ENCODE peak calls at places on chromosomes 3 and 15, in four cellular contexts. X is GM12878, B is GM12891, M is K562. H is an unnamed sample.

GRCh38 chr3:48215466-48215865 is 7.8 kb upstream of the CAMP start:
- DNase-seq in X (no peak), B (no peak), M (no peak), H (no peak)

GRCh38 chr3:61560452-61561373 is 658 bp upstream of the PTPRG start:
- DNase-seq in X (no peak), B (peak; percentile 57), M (no peak), H (no peak)

GRCh38 chr3:60303160-60303559 is 948.1 kb downstream of the FHIT start:
- DNase-seq in X (no peak), B (no peak), M (no peak), H (no peak)

GRCh38 chr3:126956866-126957650 is 25.9 kb upstream of the PLXNA1 start:
- DNase-seq in X (no peak), B (no peak), M (no peak), H (no peak)

GRCh38 chr3:52350436-52350835 is 34.3 kb downstream of the DNAH1 start:
- DNase-seq in X (no peak), B (no peak), M (no peak), H (no peak)

GRCh38 chr3:168250415-168250861 is 154.7 kb upstream of the GOLIM4 start:
- DNase-seq in X (no peak), B (no peak), M (no peak), H (no peak)

GRCh38 chr3:150235799-150236198 is 172.3 kb upstream of the TSC22D2 start:
- DNase-seq in X (no peak), B (no peak), M (no peak), H (no peak)

GRCh38 chr15:58182460-58183163 is 44.4 kb downstream of the AQP9 start:
- DNase-seq in X (no peak), B (peak; percentile 42), M (peak; percentile 79), H (peak; percentile 42)

GRCh38 chr3:148958681-148959080 is 32.7 kb upstream of the GYG1 start:
- DNase-seq in X (no peak), B (no peak), M (no peak), H (no peak)

DNA sequence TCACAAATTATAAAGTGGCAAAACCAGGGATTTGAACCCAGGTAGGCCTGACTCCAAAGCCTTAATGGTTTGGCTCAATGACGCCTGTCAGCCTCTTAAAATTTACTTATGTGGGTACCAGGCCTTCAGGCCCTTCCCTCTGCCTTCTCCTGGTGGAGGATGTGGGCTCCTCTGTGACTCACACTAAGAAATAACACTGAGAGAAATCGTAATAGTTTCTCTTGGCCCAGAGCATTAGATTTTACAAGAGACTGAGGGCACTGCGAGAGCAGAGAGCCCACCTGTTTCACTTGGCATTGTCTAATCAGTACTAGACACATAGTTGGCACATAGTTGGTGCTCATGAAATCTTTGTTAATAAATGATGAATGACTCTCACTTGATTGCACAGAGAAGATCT is 505.2 kb downstream of the SHQ1 start:
- DNase-seq in X (no peak), B (no peak), M (no peak), H (no peak)
- TF ChIP-seq SPI1 in X (no peak), B (no peak), M (no peak), H (no peak)

DNA sequence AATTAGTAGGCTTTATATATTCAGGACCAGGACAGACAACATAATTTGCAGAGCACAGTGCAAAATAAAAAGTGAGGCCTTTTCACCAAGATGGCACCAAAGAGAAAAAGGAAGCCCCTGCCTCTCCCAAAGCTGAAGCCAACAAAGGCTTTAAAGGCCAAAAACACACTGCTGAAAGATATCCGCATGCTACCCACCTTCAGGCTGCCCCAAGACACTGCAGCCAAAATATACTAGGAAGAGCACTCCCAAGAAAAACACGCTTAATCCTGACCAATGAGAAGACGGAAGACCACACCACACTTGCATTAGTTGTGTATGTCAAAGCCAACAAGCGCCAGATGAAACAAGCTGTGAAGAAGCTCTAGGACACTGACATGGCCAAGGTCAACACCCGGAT is 38.0 kb downstream of the PIK3CB start:
- DNase-seq in X (no peak), B (no peak), M (no peak), H (no peak)
- TF ChIP-seq SPI1 in X (no peak), B (no peak), M (no peak), H (no peak)

DNA sequence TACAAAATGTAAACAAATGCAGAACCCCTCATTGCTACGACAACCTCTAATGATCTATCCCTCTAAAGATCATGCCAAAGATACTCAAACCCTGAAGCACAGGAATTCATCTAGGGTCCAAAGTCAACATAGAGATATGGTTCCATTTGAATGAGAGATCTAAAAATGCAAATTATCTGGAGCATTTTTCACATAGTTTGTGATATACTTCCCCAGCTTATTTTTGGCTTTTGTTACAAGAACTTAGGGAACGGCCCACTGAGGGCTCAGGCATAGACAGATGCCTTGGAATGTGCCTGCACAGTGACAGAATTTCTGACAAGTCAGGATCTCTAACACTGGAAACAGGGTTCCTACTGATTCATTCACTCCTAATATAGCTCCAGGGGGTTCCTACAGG is 258.9 kb upstream of the THBS1 start:
- DNase-seq in X (no peak), B (no peak), M (no peak), H (no peak)
- TF ChIP-seq SPI1 in X (no peak), B (no peak), M (no peak), H (no peak)

GRCh38 chr3:65830948-65831732 is 207.6 kb downstream of the MAGI1 start:
- DNase-seq in X (no peak), B (no peak), M (no peak), H (no peak)

GRCh38 chr3:65828706-65829105 is 210.0 kb downstream of the MAGI1 start:
- DNase-seq in X (no peak), B (no peak), M (no peak), H (no peak)

GRCh38 chr3:65833761-65834505 is 204.8 kb downstream of the MAGI1 start:
- DNase-seq in X (no peak), B (no peak), M (no peak), H (no peak)

GRCh38 chr3:65829228-65829627 is 209.5 kb downstream of the MAGI1 start:
- DNase-seq in X (no peak), B (no peak), M (no peak), H (no peak)

GRCh38 chr3:65831733-65832425 is 206.8 kb downstream of the MAGI1 start:
- DNase-seq in X (no peak), B (no peak), M (no peak), H (no peak)
- TF ChIP-seq SPI1 in X (no peak), B (no peak), M (no peak), H (no peak)

GRCh38 chr15:63050737-63051700 is 8.5 kb downstream of the TPM1 start:
- DNase-seq in X (no peak), B (no peak), M (peak; percentile 74), H (no peak)
- TF ChIP-seq SPI1 in X (no peak), B (no peak), M (no peak), H (no peak)